ENCODE peak calls at places on chromosomes 16 and 17, in six cellular contexts. X, F, V, S, U and B are unnamed samples.

GRCh38 chr17:58193641-58194259 is 1.2 kb downstream of the EPX start:
- DNase-seq in X (no peak), V (no peak), U (no peak), F (no peak), S (no peak), B (no peak)

GRCh38 chr17:27456681-27457404 is 595 bp downstream of the KSR1 start:
- DNase-seq in X (no peak), S (no peak), F (peak), V (no peak), U (no peak), B (no peak)

GRCh38 chr17:2871205-2871604 is 75.0 kb downstream of the RAP1GAP2 start:
- DNase-seq in U (no peak), V (no peak), S (no peak), F (no peak), X (no peak), B (no peak)

GRCh38 chr16:56576585-56577299 is 11.9 kb downstream of the MT4 start:
- DNase-seq in F (peak), S (peak), X (peak), V (peak), U (peak), B (peak)

GRCh38 chr16:1335996-1336395 is 2.6 kb downstream of the BAIAP3 start:
- DNase-seq in X (no peak), V (no peak), F (no peak), U (no peak), S (no peak), B (no peak)

GRCh38 chr17:37060094-37060493 is 111.3 kb downstream of the AATF start:
- DNase-seq in V (no peak), S (peak), X (no peak), F (no peak), U (no peak), B (no peak)

GRCh38 chr16:80369559-80369958 is 171.2 kb upstream of the DYNLRB2 start:
- DNase-seq in V (peak), S (peak), F (peak), X (peak), U (no peak), B (peak)

GRCh38 chr16:89316701-89317100 is 99.2 kb downstream of the ZNF778 start:
- DNase-seq in U (no peak), V (no peak), S (no peak), X (no peak), F (no peak), B (no peak)

GRCh38 chr16:19162085-19162484 is 6.0 kb upstream of the SYT17 start:
- DNase-seq in F (no peak), V (no peak), X (no peak), S (peak), U (no peak), B (no peak)

GRCh38 chr17:33451221-33451620 is 158.1 kb upstream of the ASIC2 start:
- DNase-seq in X (no peak), F (no peak), U (no peak), S (no peak), V (no peak), B (no peak)

GRCh38 chr17:56679148-56679766 is 85.8 kb downstream of the NOG start:
- DNase-seq in V (no peak), U (no peak), X (no peak), F (no peak), S (peak), B (no peak)

GRCh38 chr17:71902931-71903506 is 217.8 kb upstream of the SOX9 start:
- DNase-seq in X (no peak), V (no peak), S (peak), F (no peak), U (no peak), B (peak)

GRCh38 chr17:57490890-57491289 is 234.6 kb downstream of the MSI2 start:
- DNase-seq in F (no peak), S (no peak), V (no peak), X (no peak), U (no peak), B (no peak)

GRCh38 chr17:30600830-30601494 is 123.8 kb downstream of the GOSR1 start:
- DNase-seq in F (peak), S (peak), X (no peak), U (no peak), V (peak), B (no peak)

GRCh38 chr17:72915631-72916081 is 176.8 kb downstream of the SLC39A11 start:
- DNase-seq in U (no peak), F (no peak), S (no peak), X (no peak), V (no peak), B (no peak)

GRCh38 chr17:44272321-44272951 is 4.5 kb upstream of the SLC4A1 start:
- DNase-seq in U (no peak), S (no peak), X (no peak), F (no peak), V (no peak), B (no peak)

GRCh38 chr16:88651276-88651988 is 579 bp upstream of the CYBA start:
- DNase-seq in S (no peak), U (no peak), X (no peak), V (no peak), F (no peak), B (peak)

GRCh38 chr17:19546289-19547065 is 12.8 kb downstream of the SLC47A1 start:
- DNase-seq in S (no peak), F (no peak), V (no peak), X (no peak), U (no peak), B (no peak)

GRCh38 chr17:44146375-44147346 is 4.9 kb downstream of the HROB start:
- DNase-seq in X (no peak), V (no peak), U (no peak), S (no peak), F (no peak), B (no peak)

GRCh38 chr17:10622610-10623485 is 34.3 kb downstream of the MYH3 start:
- DNase-seq in S (no peak), F (no peak), U (no peak), X (no peak), V (no peak), B (no peak)

GRCh38 chr17:50107790-50108414 is 12.8 kb downstream of the PDK2 start:
- DNase-seq in V (no peak), S (peak), U (no peak), F (no peak), X (no peak), B (no peak)

GRCh38 chr16:60077791-60078280 is 1343.7 kb upstream of the GOT2 start:
- DNase-seq in U (no peak), X (no peak), F (no peak), V (no peak), S (no peak), B (no peak)

GRCh38 chr17:63611354-63611753 is 10.7 kb downstream of the TACO1 start:
- DNase-seq in X (no peak), S (no peak), V (no peak), U (no peak), F (no peak), B (no peak)

GRCh38 chr16:58638148-58639036 is 8.8 kb upstream of the CNOT1 start:
- DNase-seq in X (peak), V (no peak), S (peak), F (no peak), U (no peak), B (peak)

GRCh38 chr17:47701603-47702002 is 7.6 kb downstream of the TBKBP1 start:
- DNase-seq in F (no peak), V (no peak), X (no peak), U (no peak), S (no peak), B (no peak)

GRCh38 chr17:39339272-39339671 is 62.2 kb downstream of the FBXL20 start:
- DNase-seq in X (no peak), U (no peak), F (no peak), V (no peak), S (no peak), B (no peak)

GRCh38 chr16:72317378-72317777 is 145.4 kb upstream of the PMFBP1 start:
- DNase-seq in F (no peak), U (no peak), V (no peak), X (no peak), S (peak), B (no peak)

GRCh38 chr16:68782198-68783174 is 45.4 kb downstream of the CDH1 start:
- DNase-seq in S (no peak), F (no peak), U (no peak), X (no peak), V (no peak), B (no peak)

GRCh38 chr16:67431077-67431804 is at the start of gene HSD11B2:
- DNase-seq in S (peak), U (no peak), F (peak), V (peak), X (no peak), B (no peak)

GRCh38 chr17:39099686-39100293 is 51.6 kb downstream of the PLXDC1 start:
- DNase-seq in V (no peak), S (peak), X (no peak), F (peak), U (no peak), B (no peak)

GRCh38 chr17:38868968-38869646 is 751 bp upstream of the LASP1 start:
- DNase-seq in U (peak), V (peak), F (peak), S (peak), X (peak), B (peak)

GRCh38 chr17:3843935-3844516 is 2.0 kb downstream of the NCBP3 start:
- DNase-seq in V (no peak), S (no peak), F (no peak), U (no peak), X (no peak), B (no peak)

GRCh38 chr17:43033947-43034622 is 9.1 kb downstream of the RND2 start:
- DNase-seq in S (no peak), V (no peak), X (no peak), F (no peak), U (no peak), B (no peak)

GRCh38 chr17:8475820-8476219 is 40.1 kb downstream of the NDEL1 start:
- DNase-seq in F (no peak), V (no peak), X (no peak), U (no peak), S (no peak), B (no peak)

GRCh38 chr16:71659471-71659870 is 33.5 kb downstream of the MARVELD3 start:
- DNase-seq in X (no peak), V (no peak), U (no peak), S (no peak), F (no peak), B (no peak)

GRCh38 chr17:38455288-38455915 is 27.1 kb downstream of the ARHGAP23 start:
- DNase-seq in V (no peak), X (peak), F (peak), U (no peak), S (no peak), B (no peak)

GRCh38 chr17:38879878-38880727 is 10.2 kb downstream of the LASP1 start:
- DNase-seq in V (no peak), F (peak), U (no peak), S (peak), X (peak), B (peak)

GRCh38 chr16:303760-304505 is 21.0 kb downstream of the PDIA2 start:
- DNase-seq in U (no peak), X (no peak), V (no peak), F (no peak), S (no peak), B (no peak)

GRCh38 chr17:2282297-2282873 is 21.2 kb downstream of the SMG6 start:
- DNase-seq in X (no peak), S (peak), F (no peak), V (no peak), U (no peak), B (peak)

GRCh38 chr17:65052585-65052984 is 4.0 kb downstream of the GNA13 start:
- DNase-seq in X (peak), S (no peak), F (no peak), U (no peak), V (no peak), B (no peak)

DNA sequence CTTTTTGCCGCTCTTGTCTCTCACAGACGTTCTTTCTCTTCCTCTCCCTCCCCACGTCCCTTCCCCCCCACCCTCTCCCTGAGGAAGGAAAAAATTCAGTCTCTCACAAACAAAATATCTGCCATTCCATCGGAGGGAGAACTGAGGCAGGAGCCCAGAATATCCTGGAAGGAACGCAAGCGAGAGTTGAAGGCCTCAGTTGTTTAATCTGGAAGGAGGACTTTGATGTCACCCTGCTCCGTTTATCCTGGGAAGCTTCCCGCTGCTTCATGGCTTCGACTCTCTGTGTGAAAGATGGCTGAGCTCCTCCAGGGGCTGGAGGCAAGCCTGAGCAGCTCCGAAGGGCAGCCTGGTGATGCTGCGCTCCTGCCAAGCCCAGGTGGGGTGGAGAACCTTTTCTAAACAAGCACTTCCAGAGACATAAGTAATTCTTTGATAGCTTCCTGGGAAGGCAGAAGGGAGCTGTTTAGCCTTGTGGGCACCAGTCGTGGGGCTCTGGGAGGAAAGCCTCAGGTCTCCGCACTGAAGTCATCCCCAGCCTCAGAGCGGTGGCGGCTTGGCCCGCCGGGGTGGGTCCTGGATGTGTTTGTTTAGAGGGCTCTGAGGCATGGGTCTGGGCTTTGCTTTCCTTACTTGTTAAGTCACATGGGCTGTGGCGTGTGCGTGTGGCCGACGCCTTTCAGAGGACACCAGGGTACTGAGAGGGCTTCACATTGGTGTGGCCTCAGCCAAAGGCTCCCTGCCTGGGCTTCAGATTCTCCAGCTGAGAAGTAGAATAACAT is 7.9 kb downstream of the NKD1 start:
- DNase-seq in S (no peak), F (no peak), U (no peak), X (no peak), V (no peak), B (no peak)
- H3K27ac ChIP-seq in S (no peak), F (no peak), U (peak), X (no peak), V (peak), B (no peak)

GRCh38 chr17:80396680-80397387 is 18.1 kb upstream of the ENDOV start:
- DNase-seq in U (no peak), F (no peak), S (no peak), X (no peak), V (no peak), B (no peak)
- H3K27ac ChIP-seq in U (no peak), F (no peak), S (no peak), X (no peak), V (no peak), B (no peak)

GRCh38 chr17:6276711-6277110 is 158.2 kb downstream of the AIPL1 start:
- DNase-seq in V (no peak), U (no peak), S (no peak), F (no peak), X (no peak), B (no peak)
- H3K27ac ChIP-seq in V (no peak), U (no peak), S (no peak), F (no peak), X (no peak), B (no peak)

GRCh38 chr17:17839792-17840707 is 3.3 kb upstream of the SREBF1 start:
- DNase-seq in U (peak), F (peak), V (peak), X (peak), S (peak), B (peak)

GRCh38 chr17:17837380-17837821 is 615 bp upstream of the SREBF1 start:
- DNase-seq in V (no peak), X (no peak), U (no peak), S (peak), F (peak), B (peak)

GRCh38 chr17:17836250-17836817 is 452 bp downstream of the SREBF1 start:
- DNase-seq in U (peak), X (peak), F (peak), V (peak), S (peak), B (peak)

GRCh38 chr17:17836818-17837379 is at the start of gene SREBF1:
- DNase-seq in V (peak), X (no peak), S (peak), F (peak), U (no peak), B (peak)

DNA sequence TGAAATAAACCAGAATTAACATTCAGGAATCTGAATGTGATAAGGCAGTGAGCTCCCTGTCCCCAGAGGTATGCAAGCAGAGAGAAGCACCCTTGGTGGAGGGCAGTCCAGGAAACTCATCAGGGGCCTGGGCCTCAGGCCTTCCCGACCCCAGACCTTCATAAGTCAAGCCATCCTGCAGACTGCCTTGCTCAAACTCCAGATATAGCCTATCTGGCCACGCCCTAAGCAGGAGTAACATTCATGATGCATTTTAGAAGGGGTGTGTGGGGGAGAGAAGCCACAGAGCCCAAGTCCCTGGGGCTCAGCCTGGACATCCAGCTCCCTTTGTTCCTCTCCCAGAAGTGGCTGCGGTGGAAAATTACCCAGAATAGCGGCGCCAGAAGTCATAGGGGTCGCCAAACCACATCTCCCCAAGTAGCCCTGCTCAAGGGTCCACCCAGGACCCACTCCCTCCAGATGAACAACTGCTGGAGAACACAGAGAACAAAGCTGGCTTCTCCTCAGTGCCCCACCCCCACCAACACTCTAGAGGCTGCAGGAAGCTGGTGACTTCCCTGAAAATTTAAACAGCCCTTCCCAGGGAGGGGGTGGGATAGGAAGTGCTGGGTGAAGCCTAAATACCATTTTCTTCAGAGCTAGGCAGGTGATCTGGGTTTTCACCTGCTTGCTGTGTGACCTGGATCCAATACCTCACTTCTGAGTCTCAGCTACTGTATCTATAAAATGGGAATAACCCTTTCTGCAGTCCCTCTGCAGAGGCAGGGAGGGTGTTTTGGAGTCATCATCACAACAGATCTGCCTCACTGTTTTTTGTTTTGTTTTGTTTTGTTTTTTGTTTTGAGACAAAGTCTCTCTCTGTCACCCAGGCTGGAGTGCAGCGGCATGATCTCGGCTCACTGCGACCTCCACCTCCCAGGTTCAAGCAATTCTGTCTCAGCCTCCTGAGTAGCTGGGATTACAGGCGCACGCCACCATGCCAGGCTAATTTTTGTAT is 1.5 kb upstream of the SREBF1 start:
- DNase-seq in U (no peak), X (no peak), F (peak), V (peak), S (peak), B (no peak)
- H3K27ac ChIP-seq in U (peak), X (no peak), F (peak), V (peak), S (peak), B (peak)

DNA sequence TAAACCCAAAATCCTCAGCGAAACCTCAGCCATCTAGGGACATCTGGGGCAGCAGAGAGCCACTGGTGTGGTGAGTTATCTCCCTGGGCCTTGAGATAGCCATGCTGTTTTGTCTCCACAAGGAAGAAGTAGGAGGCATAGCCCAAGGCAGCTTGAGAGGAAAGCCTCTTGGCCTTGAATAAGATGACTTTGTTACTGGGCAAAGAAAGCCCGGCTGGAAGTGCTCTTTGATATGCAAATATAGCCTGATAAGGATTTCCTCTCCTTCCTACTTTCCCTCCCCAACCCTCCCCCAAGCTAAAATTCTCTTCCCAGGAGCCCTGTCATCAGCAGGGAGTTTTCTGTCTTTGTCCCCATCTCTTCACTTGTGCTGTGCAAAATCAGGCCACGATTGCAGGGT is 694.4 kb downstream of the MAF start:
- DNase-seq in V (no peak), U (no peak), X (no peak), S (no peak), F (no peak), B (no peak)
- H3K27ac ChIP-seq in V (no peak), U (no peak), X (no peak), S (no peak), F (no peak), B (no peak)

GRCh38 chr17:68435876-68436842 is 21.1 kb downstream of the WIPI1 start:
- DNase-seq in F (peak), U (no peak), S (peak), X (peak), V (peak), B (peak)
- H3K27ac ChIP-seq in F (no peak), U (no peak), S (no peak), X (no peak), V (no peak), B (peak)